ENCODE peak calls at places on chromosomes 3 and 15, in nine cellular contexts. One of them, this sample, is unnamed.

GRCh38 chr3:88957751-88958452 is 149.5 kb upstream of the EPHA3 start:
- DNase-seq in NCI-H1417: no peak
- DNase-seq in B cell: no peak
- DNase-seq in WTC11: no peak
- DNase-seq in endothelial cell: no peak
- DNase-seq in ELR: peak; percentile 84
- DNase-seq in AG08395: peak; percentile 75
- DNase-seq in activated naive CD4-positive, alpha-beta T cell: no peak
- DNase-seq in occipital lobe: no peak
- DNase-seq in this sample: no peak

GRCh38 chr3:111715911-111716523 is 120.9 kb upstream of the ZBED2 start:
- DNase-seq in NCI-H1417: peak; percentile 10
- DNase-seq in B cell: no peak
- DNase-seq in WTC11: peak; percentile 27
- DNase-seq in endothelial cell: peak; percentile 64
- DNase-seq in ELR: peak; percentile 80
- DNase-seq in AG08395: peak; percentile 36
- DNase-seq in activated naive CD4-positive, alpha-beta T cell: peak; percentile 16
- DNase-seq in occipital lobe: no peak
- DNase-seq in this sample: no peak

GRCh38 chr3:123618768-123619484 is 34.1 kb upstream of the HACD2 start:
- DNase-seq in NCI-H1417: peak; percentile 65
- DNase-seq in B cell: peak; percentile 57
- DNase-seq in WTC11: no peak
- DNase-seq in endothelial cell: no peak
- DNase-seq in ELR: no peak
- DNase-seq in AG08395: peak; percentile 40
- DNase-seq in activated naive CD4-positive, alpha-beta T cell: no peak
- DNase-seq in occipital lobe: peak; percentile 36
- DNase-seq in this sample: no peak

GRCh38 chr3:180341516-180341915 is 260.4 kb upstream of the TTC14 start:
- DNase-seq in NCI-H1417: no peak
- DNase-seq in B cell: no peak
- DNase-seq in WTC11: no peak
- DNase-seq in endothelial cell: no peak
- DNase-seq in ELR: no peak
- DNase-seq in AG08395: no peak
- DNase-seq in activated naive CD4-positive, alpha-beta T cell: no peak
- DNase-seq in occipital lobe: no peak
- DNase-seq in this sample: no peak

GRCh38 chr15:41849861-41850260 is 11.2 kb downstream of the PLA2G4B start:
- DNase-seq in NCI-H1417: no peak
- DNase-seq in B cell: no peak
- DNase-seq in WTC11: no peak
- DNase-seq in endothelial cell: no peak
- DNase-seq in ELR: no peak
- DNase-seq in AG08395: no peak
- DNase-seq in activated naive CD4-positive, alpha-beta T cell: no peak
- DNase-seq in occipital lobe: no peak
- DNase-seq in this sample: no peak

GRCh38 chr3:53161345-53161819 is 373 bp downstream of the PRKCD start:
- DNase-seq in NCI-H1417: no peak
- DNase-seq in B cell: peak; percentile 51
- DNase-seq in WTC11: peak; percentile 24
- DNase-seq in endothelial cell: no peak
- DNase-seq in ELR: peak; percentile 36
- DNase-seq in AG08395: peak; percentile 29
- DNase-seq in activated naive CD4-positive, alpha-beta T cell: no peak
- DNase-seq in occipital lobe: no peak
- DNase-seq in this sample: no peak

GRCh38 chr3:13197281-13197680 is 124.1 kb upstream of the IQSEC1 start:
- DNase-seq in NCI-H1417: no peak
- DNase-seq in B cell: no peak
- DNase-seq in WTC11: no peak
- DNase-seq in endothelial cell: no peak
- DNase-seq in ELR: no peak
- DNase-seq in AG08395: no peak
- DNase-seq in activated naive CD4-positive, alpha-beta T cell: no peak
- DNase-seq in occipital lobe: no peak
- DNase-seq in this sample: no peak

GRCh38 chr3:58680896-58681525 is 14.4 kb upstream of the FAM3D start:
- DNase-seq in NCI-H1417: no peak
- DNase-seq in B cell: no peak
- DNase-seq in WTC11: no peak
- DNase-seq in endothelial cell: no peak
- DNase-seq in ELR: no peak
- DNase-seq in AG08395: no peak
- DNase-seq in activated naive CD4-positive, alpha-beta T cell: no peak
- DNase-seq in occipital lobe: no peak
- DNase-seq in this sample: no peak

GRCh38 chr3:54366839-54367238 is 244.5 kb downstream of the CACNA2D3 start:
- DNase-seq in NCI-H1417: peak; percentile 14
- DNase-seq in B cell: no peak
- DNase-seq in WTC11: no peak
- DNase-seq in endothelial cell: no peak
- DNase-seq in ELR: no peak
- DNase-seq in AG08395: no peak
- DNase-seq in activated naive CD4-positive, alpha-beta T cell: no peak
- DNase-seq in occipital lobe: no peak
- DNase-seq in this sample: no peak

GRCh38 chr3:134330895-134331810 is 43.1 kb downstream of the AMOTL2 start:
- DNase-seq in NCI-H1417: no peak
- DNase-seq in B cell: no peak
- DNase-seq in WTC11: peak; percentile 35
- DNase-seq in endothelial cell: no peak
- DNase-seq in ELR: peak; percentile 72
- DNase-seq in AG08395: peak; percentile 71
- DNase-seq in activated naive CD4-positive, alpha-beta T cell: no peak
- DNase-seq in occipital lobe: no peak
- DNase-seq in this sample: no peak

GRCh38 chr15:40787344-40787841 is 17.6 kb downstream of the C15orf62 start:
- DNase-seq in NCI-H1417: no peak
- DNase-seq in B cell: no peak
- DNase-seq in WTC11: peak; percentile 80
- DNase-seq in endothelial cell: no peak
- DNase-seq in ELR: peak; percentile 75
- DNase-seq in AG08395: peak; percentile 63
- DNase-seq in activated naive CD4-positive, alpha-beta T cell: peak; percentile 9
- DNase-seq in occipital lobe: no peak
- DNase-seq in this sample: no peak

GRCh38 chr3:141797167-141797773 is 34.1 kb downstream of the GRK7 start:
- DNase-seq in NCI-H1417: no peak
- DNase-seq in B cell: peak; percentile 46
- DNase-seq in WTC11: peak; percentile 87
- DNase-seq in endothelial cell: peak; percentile 76
- DNase-seq in ELR: no peak
- DNase-seq in AG08395: peak; percentile 45
- DNase-seq in activated naive CD4-positive, alpha-beta T cell: peak; percentile 24
- DNase-seq in occipital lobe: no peak
- DNase-seq in this sample: peak; percentile 83

GRCh38 chr3:109387241-109387640 is 49.9 kb upstream of the DPPA4 start:
- DNase-seq in NCI-H1417: no peak
- DNase-seq in B cell: no peak
- DNase-seq in WTC11: no peak
- DNase-seq in endothelial cell: no peak
- DNase-seq in ELR: no peak
- DNase-seq in AG08395: no peak
- DNase-seq in activated naive CD4-positive, alpha-beta T cell: no peak
- DNase-seq in occipital lobe: no peak
- DNase-seq in this sample: no peak

GRCh38 chr15:65646486-65646885 is 24.7 kb downstream of the SLC24A1 start:
- DNase-seq in NCI-H1417: no peak
- DNase-seq in B cell: no peak
- DNase-seq in WTC11: no peak
- DNase-seq in endothelial cell: no peak
- DNase-seq in ELR: peak; percentile 46
- DNase-seq in AG08395: no peak
- DNase-seq in activated naive CD4-positive, alpha-beta T cell: no peak
- DNase-seq in occipital lobe: no peak
- DNase-seq in this sample: no peak

GRCh38 chr15:93470042-93470441 is 381.0 kb upstream of the RGMA start:
- DNase-seq in NCI-H1417: no peak
- DNase-seq in B cell: no peak
- DNase-seq in WTC11: peak; percentile 25
- DNase-seq in endothelial cell: no peak
- DNase-seq in ELR: no peak
- DNase-seq in AG08395: no peak
- DNase-seq in activated naive CD4-positive, alpha-beta T cell: no peak
- DNase-seq in occipital lobe: no peak
- DNase-seq in this sample: no peak

GRCh38 chr15:88655103-88655553 is 16.3 kb downstream of the ISG20 start:
- DNase-seq in NCI-H1417: no peak
- DNase-seq in B cell: no peak
- DNase-seq in WTC11: no peak
- DNase-seq in endothelial cell: no peak
- DNase-seq in ELR: no peak
- DNase-seq in AG08395: no peak
- DNase-seq in activated naive CD4-positive, alpha-beta T cell: no peak
- DNase-seq in occipital lobe: no peak
- DNase-seq in this sample: no peak

GRCh38 chr3:6825527-6825926 is 35.4 kb upstream of the GRM7 start:
- DNase-seq in NCI-H1417: no peak
- DNase-seq in B cell: no peak
- DNase-seq in WTC11: no peak
- DNase-seq in endothelial cell: no peak
- DNase-seq in ELR: no peak
- DNase-seq in AG08395: no peak
- DNase-seq in activated naive CD4-positive, alpha-beta T cell: no peak
- DNase-seq in occipital lobe: no peak
- DNase-seq in this sample: no peak

GRCh38 chr3:127011270-127011992 is 28.5 kb downstream of the PLXNA1 start:
- DNase-seq in NCI-H1417: no peak
- DNase-seq in B cell: no peak
- DNase-seq in WTC11: no peak
- DNase-seq in endothelial cell: no peak
- DNase-seq in ELR: no peak
- DNase-seq in AG08395: peak; percentile 36
- DNase-seq in activated naive CD4-positive, alpha-beta T cell: no peak
- DNase-seq in occipital lobe: no peak
- DNase-seq in this sample: no peak

GRCh38 chr3:136862611-136862951 is 573 bp downstream of the NCK1 start:
- DNase-seq in NCI-H1417: peak; percentile 37
- DNase-seq in B cell: no peak
- DNase-seq in WTC11: peak; percentile 61
- DNase-seq in endothelial cell: peak; percentile 50
- DNase-seq in ELR: peak; percentile 75
- DNase-seq in AG08395: peak; percentile 46
- DNase-seq in activated naive CD4-positive, alpha-beta T cell: peak; percentile 49
- DNase-seq in occipital lobe: peak; percentile 53
- DNase-seq in this sample: no peak

GRCh38 chr3:88203537-88204143 is 53.9 kb downstream of the C3orf38 start:
- DNase-seq in NCI-H1417: peak; percentile 5
- DNase-seq in B cell: peak; percentile 67
- DNase-seq in WTC11: peak; percentile 80
- DNase-seq in endothelial cell: peak; percentile 82
- DNase-seq in ELR: peak; percentile 69
- DNase-seq in AG08395: peak; percentile 70
- DNase-seq in activated naive CD4-positive, alpha-beta T cell: peak; percentile 16
- DNase-seq in occipital lobe: peak; percentile 69
- DNase-seq in this sample: peak; percentile 63

GRCh38 chr3:173799073-173799830 is 401.7 kb downstream of the NLGN1 start:
- DNase-seq in NCI-H1417: no peak
- DNase-seq in B cell: no peak
- DNase-seq in WTC11: no peak
- DNase-seq in endothelial cell: no peak
- DNase-seq in ELR: peak; percentile 3
- DNase-seq in AG08395: no peak
- DNase-seq in activated naive CD4-positive, alpha-beta T cell: no peak
- DNase-seq in occipital lobe: no peak
- DNase-seq in this sample: no peak

GRCh38 chr3:94936023-94936580 is 873.2 kb downstream of the NSUN3 start:
- DNase-seq in NCI-H1417: no peak
- DNase-seq in B cell: no peak
- DNase-seq in WTC11: no peak
- DNase-seq in endothelial cell: no peak
- DNase-seq in ELR: no peak
- DNase-seq in AG08395: no peak
- DNase-seq in activated naive CD4-positive, alpha-beta T cell: no peak
- DNase-seq in occipital lobe: no peak
- DNase-seq in this sample: no peak

GRCh38 chr15:40081691-40082194 is 26.9 kb downstream of the BMF start:
- DNase-seq in NCI-H1417: no peak
- DNase-seq in B cell: no peak
- DNase-seq in WTC11: peak; percentile 64
- DNase-seq in endothelial cell: peak; percentile 75
- DNase-seq in ELR: peak; percentile 88
- DNase-seq in AG08395: peak; percentile 59
- DNase-seq in activated naive CD4-positive, alpha-beta T cell: no peak
- DNase-seq in occipital lobe: peak; percentile 58
- DNase-seq in this sample: peak; percentile 84

GRCh38 chr15:66780172-66780972 is 78.3 kb downstream of the SMAD6 start:
- DNase-seq in NCI-H1417: no peak
- DNase-seq in B cell: no peak
- DNase-seq in WTC11: no peak
- DNase-seq in endothelial cell: no peak
- DNase-seq in ELR: peak; percentile 94
- DNase-seq in AG08395: peak; percentile 91
- DNase-seq in activated naive CD4-positive, alpha-beta T cell: no peak
- DNase-seq in occipital lobe: peak; percentile 32
- DNase-seq in this sample: no peak

GRCh38 chr3:116920836-116921596 is 211.4 kb downstream of the TUSC7 start:
- DNase-seq in NCI-H1417: no peak
- DNase-seq in B cell: no peak
- DNase-seq in WTC11: no peak
- DNase-seq in endothelial cell: no peak
- DNase-seq in ELR: peak; percentile 17
- DNase-seq in AG08395: no peak
- DNase-seq in activated naive CD4-positive, alpha-beta T cell: no peak
- DNase-seq in occipital lobe: no peak
- DNase-seq in this sample: no peak

GRCh38 chr3:100159564-100160153 is 45.4 kb upstream of the FILIP1L start:
- DNase-seq in NCI-H1417: no peak
- DNase-seq in B cell: no peak
- DNase-seq in WTC11: no peak
- DNase-seq in endothelial cell: no peak
- DNase-seq in ELR: peak; percentile 90
- DNase-seq in AG08395: peak; percentile 68
- DNase-seq in activated naive CD4-positive, alpha-beta T cell: no peak
- DNase-seq in occipital lobe: no peak
- DNase-seq in this sample: no peak

GRCh38 chr15:81064253-81064652 is 63.5 kb downstream of the TLNRD1 start:
- DNase-seq in NCI-H1417: no peak
- DNase-seq in B cell: no peak
- DNase-seq in WTC11: no peak
- DNase-seq in endothelial cell: no peak
- DNase-seq in ELR: no peak
- DNase-seq in AG08395: no peak
- DNase-seq in activated naive CD4-positive, alpha-beta T cell: no peak
- DNase-seq in occipital lobe: no peak
- DNase-seq in this sample: no peak

GRCh38 chr15:70378126-70379031 is 280.7 kb upstream of the TLE3 start:
- DNase-seq in NCI-H1417: no peak
- DNase-seq in B cell: no peak
- DNase-seq in WTC11: no peak
- DNase-seq in endothelial cell: no peak
- DNase-seq in ELR: no peak
- DNase-seq in AG08395: no peak
- DNase-seq in activated naive CD4-positive, alpha-beta T cell: no peak
- DNase-seq in occipital lobe: no peak
- DNase-seq in this sample: no peak

GRCh38 chr15:60591491-60592385 is 112.8 kb upstream of the ICE2 start:
- DNase-seq in NCI-H1417: no peak
- DNase-seq in B cell: peak; percentile 50
- DNase-seq in WTC11: peak; percentile 65
- DNase-seq in endothelial cell: peak; percentile 48
- DNase-seq in ELR: peak; percentile 22
- DNase-seq in AG08395: peak; percentile 38
- DNase-seq in activated naive CD4-positive, alpha-beta T cell: no peak
- DNase-seq in occipital lobe: peak; percentile 36
- DNase-seq in this sample: peak; percentile 57

GRCh38 chr3:64163755-64164148 is 61.5 kb downstream of the PRICKLE2 start:
- DNase-seq in NCI-H1417: no peak
- DNase-seq in B cell: no peak
- DNase-seq in WTC11: no peak
- DNase-seq in endothelial cell: no peak
- DNase-seq in ELR: peak; percentile 89
- DNase-seq in AG08395: peak; percentile 66
- DNase-seq in activated naive CD4-positive, alpha-beta T cell: no peak
- DNase-seq in occipital lobe: no peak
- DNase-seq in this sample: no peak

GRCh38 chr3:43621406-43621973 is 321 bp downstream of the ANO10 start:
- DNase-seq in NCI-H1417: no peak
- DNase-seq in B cell: no peak
- DNase-seq in WTC11: no peak
- DNase-seq in endothelial cell: peak; percentile 34
- DNase-seq in ELR: peak; percentile 32
- DNase-seq in AG08395: no peak
- DNase-seq in activated naive CD4-positive, alpha-beta T cell: peak; percentile 17
- DNase-seq in occipital lobe: no peak
- DNase-seq in this sample: no peak

This sample was measured in neuronal stem cell.